ENCODE peak calls at places on chromosomes 11 and 22, in nine cellular contexts. T is CD8-positive, alpha-beta T cell; M is EL; J is HAP-1; U is A172; H is fibroblast of pulmonary artery; V is globus pallidus; E is type B pancreatic cell; C is neuronal stem cell. O is an unnamed sample.

GRCh38 chr11:1936072-1936780 is 10.9 kb upstream of the MRPL23 start:
- DNase-seq in H (no peak), U (no peak), T (no peak), V (no peak), J (no peak), E (peak; percentile 67), M (no peak), C (no peak), O (no peak)

GRCh38 chr11:35347921-35348331 is 71.4 kb downstream of the SLC1A2 start:
- DNase-seq in T (no peak), E (no peak), H (no peak), M (peak; percentile 69), C (no peak), J (no peak), V (no peak), U (no peak), O (no peak)

GRCh38 chr22:46387748-46388147 is 52.2 kb downstream of the TRMU start:
- DNase-seq in T (no peak), V (no peak), M (no peak), H (no peak), U (no peak), J (no peak), E (no peak), C (no peak), O (no peak)

GRCh38 chr22:27507066-27507715 is 294.4 kb downstream of the MN1 start:
- DNase-seq in T (no peak), J (no peak), H (peak; percentile 59), M (peak; percentile 29), C (no peak), U (no peak), V (no peak), E (no peak), O (no peak)

GRCh38 chr22:44729391-44730012 is 22.9 kb upstream of the ARHGAP8 start:
- DNase-seq in U (no peak), T (no peak), M (no peak), H (peak; percentile 74), C (no peak), V (peak; percentile 80), E (peak; percentile 69), J (no peak), O (no peak)

GRCh38 chr11:33742249-33742851 is 6.1 kb upstream of the CD59 start:
- DNase-seq in E (no peak), M (peak; percentile 30), T (no peak), U (peak; percentile 27), C (no peak), J (no peak), V (peak; percentile 35), H (peak; percentile 68), O (no peak)

GRCh38 chr11:8686325-8686724 is 3.7 kb downstream of the RPL27A start:
- DNase-seq in E (no peak), T (no peak), J (no peak), M (no peak), V (no peak), H (no peak), C (no peak), U (no peak), O (no peak)

GRCh38 chr11:100832851-100833250 is 145.8 kb downstream of the ARHGAP42 start:
- DNase-seq in U (no peak), V (no peak), E (no peak), J (no peak), T (no peak), M (no peak), C (no peak), H (no peak), O (no peak)

GRCh38 chr11:46860218-46860617 is 14.1 kb upstream of the CKAP5 start:
- DNase-seq in C (no peak), T (no peak), V (no peak), H (no peak), J (no peak), E (no peak), U (no peak), M (no peak), O (no peak)

GRCh38 chr11:73077454-73077853 is 64.7 kb downstream of the FCHSD2 start:
- DNase-seq in E (no peak), T (no peak), J (no peak), V (no peak), M (peak; percentile 12), U (no peak), C (no peak), H (no peak), O (no peak)

GRCh38 chr11:45092901-45093760 is 53.3 kb upstream of the PRDM11 start:
- DNase-seq in M (peak; percentile 78), J (no peak), T (peak; percentile 41), U (peak; percentile 94), V (no peak), C (no peak), E (peak; percentile 39), H (peak; percentile 76), O (no peak)

GRCh38 chr11:30197869-30198268 is 32.9 kb upstream of the FSHB start:
- DNase-seq in M (no peak), V (no peak), C (no peak), J (no peak), T (no peak), H (no peak), E (no peak), U (no peak), O (no peak)

GRCh38 chr22:20656902-20657836 is 116.7 kb upstream of the SERPIND1 start:
- DNase-seq in E (peak; percentile 37), T (no peak), C (no peak), H (no peak), J (no peak), V (no peak), M (no peak), U (no peak), O (no peak)

GRCh38 chr11:46901156-46901555 is 17.2 kb downstream of the LRP4 start:
- DNase-seq in M (no peak), J (no peak), C (no peak), H (no peak), T (no peak), V (peak; percentile 68), U (no peak), E (no peak), O (no peak)

GRCh38 chr11:43547411-43547718 is 133.2 kb upstream of the HSD17B12 start:
- DNase-seq in J (no peak), E (no peak), M (no peak), V (no peak), T (no peak), H (no peak), C (no peak), U (no peak), O (no peak)

GRCh38 chr11:19116315-19116970 is 525 bp upstream of the ZDHHC13 start:
- DNase-seq in V (no peak), J (no peak), U (no peak), H (no peak), T (no peak), E (no peak), C (no peak), M (peak; percentile 4), O (peak; percentile 19)

GRCh38 chr22:41766476-41766875 is 34.0 kb upstream of the CCDC134 start:
- DNase-seq in U (no peak), V (no peak), E (no peak), M (no peak), T (no peak), H (no peak), C (no peak), J (no peak), O (no peak)

GRCh38 chr11:2298795-2299747 is 2.6 kb downstream of the C11orf21 start:
- DNase-seq in H (no peak), M (no peak), E (peak; percentile 72), T (peak; percentile 45), U (no peak), C (peak; percentile 36), J (no peak), V (no peak), O (no peak)

GRCh38 chr22:20520093-20520511 is 12.7 kb downstream of the MED15 start:
- DNase-seq in T (peak; percentile 30), V (no peak), J (no peak), M (peak; percentile 82), C (no peak), E (no peak), U (peak; percentile 59), H (peak; percentile 38), O (no peak)

GRCh38 chr11:2507212-2507901 is 62.5 kb downstream of the KCNQ1 start:
- DNase-seq in C (no peak), E (no peak), U (no peak), J (no peak), H (no peak), T (no peak), M (no peak), V (no peak), O (no peak)

GRCh38 chr11:13334068-13334785 is 56.6 kb downstream of the BMAL1 start:
- DNase-seq in J (no peak), V (no peak), E (no peak), M (no peak), C (no peak), U (no peak), H (no peak), T (no peak), O (no peak)

GRCh38 chr22:32904044-32904443 is 102.5 kb downstream of the TIMP3 start:
- DNase-seq in M (peak; percentile 28), T (no peak), V (no peak), C (peak; percentile 38), H (peak; percentile 59), E (no peak), U (peak; percentile 45), J (no peak), O (peak; percentile 21)

GRCh38 chr11:57812634-57813033 is 51.0 kb downstream of the CTNND1 start:
- DNase-seq in U (no peak), H (no peak), E (no peak), C (no peak), J (no peak), V (peak; percentile 82), T (no peak), M (no peak), O (no peak)

GRCh38 chr11:129440028-129440630 is 64.5 kb downstream of the BARX2 start:
- DNase-seq in V (no peak), T (no peak), U (peak; percentile 34), M (no peak), H (no peak), C (no peak), J (no peak), E (no peak), O (no peak)

GRCh38 chr11:65817312-65817814 is 16.4 kb upstream of the SNX32 start:
- DNase-seq in E (no peak), U (no peak), H (peak; percentile 12), C (no peak), T (no peak), J (peak; percentile 18), V (peak; percentile 17), M (no peak), O (no peak)

GRCh38 chr22:30865656-30866055 is 102.9 kb downstream of the MORC2 start:
- DNase-seq in C (no peak), J (no peak), H (no peak), U (no peak), E (peak; percentile 50), M (no peak), T (no peak), V (no peak), O (no peak)

GRCh38 chr22:17258015-17258827 is 39.0 kb upstream of the ADA2 start:
- DNase-seq in V (peak; percentile 57), C (peak; percentile 75), H (peak; percentile 12), M (peak; percentile 14), J (peak; percentile 26), T (peak; percentile 50), E (no peak), U (peak; percentile 47), O (peak; percentile 60)

GRCh38 chr11:77267910-77268309 is 33.6 kb downstream of the GDPD4 start:
- DNase-seq in H (peak; percentile 23), U (no peak), J (no peak), V (no peak), E (no peak), T (no peak), M (peak; percentile 79), C (no peak), O (no peak)

GRCh38 chr11:57390535-57390934 is at the start of gene PRG2:
- DNase-seq in V (no peak), T (no peak), U (no peak), E (no peak), M (no peak), H (no peak), C (no peak), J (no peak), O (no peak)

O was measured in B cell.